ENCODE peak calls at places on chromosome 2, in seven cellular contexts. T, E, N, A, R, B and O are unnamed samples.

GRCh38 chr2:67839668-67840067 is 223.1 kb downstream of the C1D start:
- DNase-seq in T (no peak), E (no peak), N (no peak), A (no peak), R (no peak), B (no peak), O (no peak)

GRCh38 chr2:29117636-29118303 is 2.6 kb downstream of the CLIP4 start:
- DNase-seq in T (peak; percentile 46), E (no peak), N (no peak), A (no peak), R (no peak), B (no peak), O (no peak)

GRCh38 chr2:8636691-8637636 is 44.9 kb upstream of the ID2 start:
- DNase-seq in T (peak; percentile 57), E (no peak), N (no peak), A (no peak), R (no peak), B (no peak), O (no peak)

GRCh38 chr2:161766334-161766733 is 142.1 kb downstream of the SLC4A10 start:
- DNase-seq in T (no peak), E (no peak), N (no peak), A (no peak), R (no peak), B (no peak), O (peak; percentile 57)

GRCh38 chr2:64336171-64336570 is 117.8 kb upstream of the LGALSL start:
- DNase-seq in T (peak; percentile 37), E (no peak), N (no peak), A (no peak), R (no peak), B (no peak), O (no peak)

GRCh38 chr2:85078536-85078935 is 54.7 kb upstream of the TCF7L1 start:
- DNase-seq in T (no peak), E (no peak), N (no peak), A (no peak), R (no peak), B (no peak), O (no peak)

GRCh38 chr2:88181511-88181910 is 11.4 kb downstream of the THNSL2 start:
- DNase-seq in T (peak; percentile 36), E (peak; percentile 66), N (no peak), A (no peak), R (no peak), B (no peak), O (no peak)

GRCh38 chr2:126795661-126796060 is 103.0 kb upstream of the TEX51 start:
- DNase-seq in T (no peak), E (no peak), N (no peak), A (no peak), R (no peak), B (no peak), O (no peak)

GRCh38 chr2:47033102-47033880 is 117.7 kb upstream of the MCFD2 start:
- DNase-seq in T (no peak), E (no peak), N (no peak), A (no peak), R (no peak), B (no peak), O (no peak)

GRCh38 chr2:47029737-47030524 is 114.3 kb upstream of the MCFD2 start:
- DNase-seq in T (no peak), E (no peak), N (peak; percentile 90), A (no peak), R (no peak), B (no peak), O (no peak)

GRCh38 chr2:47034973-47035609 is 119.5 kb upstream of the MCFD2 start:
- DNase-seq in T (no peak), E (no peak), N (peak; percentile 69), A (no peak), R (peak; percentile 40), B (no peak), O (peak; percentile 66)

GRCh38 chr2:47032773-47033101 is 117.1 kb upstream of the MCFD2 start:
- DNase-seq in T (no peak), E (no peak), N (no peak), A (no peak), R (no peak), B (no peak), O (no peak)

GRCh38 chr2:47031909-47032668 is 116.5 kb upstream of the MCFD2 start:
- DNase-seq in T (no peak), E (no peak), N (peak; percentile 81), A (no peak), R (no peak), B (no peak), O (no peak)
- H3K4me1 ChIP-seq in T (peaks cover 37% of the 10 kb centered on the region), E (peaks cover 43% of the 10 kb centered on the region), N (peaks cover 92% of the 10 kb centered on the region), A (peaks cover 58% of the 10 kb centered on the region), R (peaks cover 34% of the 10 kb centered on the region), B (no peaks in the 10 kb centered on the region), O (peaks cover 17% of the 10 kb centered on the region)

GRCh38 chr2:217922101-217923006 is 80.4 kb downstream of the TNS1 start:
- DNase-seq in T (peak; percentile 26), E (no peak), N (no peak), A (no peak), R (peak; percentile 89), B (no peak), O (no peak)

GRCh38 chr2:217920879-217921603 is 81.8 kb downstream of the TNS1 start:
- DNase-seq in T (peak; percentile 37), E (no peak), N (no peak), A (no peak), R (peak; percentile 85), B (no peak), O (peak; percentile 37)

GRCh38 chr2:217924346-217924901 is 78.4 kb downstream of the TNS1 start:
- DNase-seq in T (no peak), E (no peak), N (no peak), A (no peak), R (no peak), B (no peak), O (no peak)

GRCh38 chr2:217919781-217920351 is 82.9 kb downstream of the TNS1 start:
- DNase-seq in T (peak; percentile 75), E (no peak), N (no peak), A (no peak), R (peak; percentile 67), B (no peak), O (no peak)

DNA sequence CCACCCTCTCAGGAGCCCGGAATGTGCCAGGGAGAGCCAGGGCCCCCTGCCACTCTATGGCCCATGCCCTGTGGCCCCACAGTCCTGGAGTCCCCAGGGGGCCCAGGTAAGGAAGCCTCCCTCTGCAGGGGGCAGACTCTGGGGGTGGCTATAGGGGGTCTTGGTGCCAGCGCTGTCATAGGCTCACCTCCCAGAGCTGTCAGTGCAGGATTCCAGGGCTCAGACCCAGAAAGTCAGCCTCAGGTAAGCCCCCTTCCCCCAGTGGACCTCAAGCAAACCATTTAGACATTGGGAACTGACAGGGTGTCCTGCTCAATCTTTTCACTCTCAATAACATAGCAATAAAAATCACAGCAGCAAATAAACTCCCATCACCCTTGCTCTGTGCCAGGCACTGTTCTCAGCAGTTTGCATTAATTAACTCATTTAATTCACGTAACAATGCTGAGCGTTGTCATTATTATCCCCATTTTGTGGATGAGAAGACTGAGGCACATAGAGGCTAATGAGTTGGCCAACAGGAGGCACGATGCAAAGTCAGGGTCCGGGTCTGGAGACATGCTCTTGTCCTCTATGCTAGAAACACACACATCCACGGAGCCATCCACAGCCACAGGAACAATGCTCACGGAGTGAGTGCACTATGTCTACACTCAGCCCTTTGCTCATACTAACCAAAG is 79.6 kb downstream of the TNS1 start:
- DNase-seq in T (no peak), E (no peak), N (no peak), A (no peak), R (no peak), B (no peak), O (no peak)
- H3K4me3 ChIP-seq in T (no peak overlapping the region), E (no peak overlapping the region), N (no peak overlapping the region), A (peak overlapping the region; percentile 41), R (no peak overlapping the region), B (no peak overlapping the region), O (no peak overlapping the region)

GRCh38 chr2:219539295-219539788 is 4.3 kb downstream of the CHPF start:
- DNase-seq in T (no peak), E (no peak), N (no peak), A (no peak), R (no peak), B (no peak), O (no peak)

GRCh38 chr2:219538488-219539294 is 4.9 kb downstream of the CHPF start:
- DNase-seq in T (peak; percentile 42), E (no peak), N (no peak), A (no peak), R (no peak), B (no peak), O (no peak)

GRCh38 chr2:219536425-219536824 is 7.2 kb downstream of the CHPF start:
- DNase-seq in T (no peak), E (no peak), N (no peak), A (no peak), R (no peak), B (no peak), O (no peak)

GRCh38 chr2:219536967-219537366 is 6.6 kb downstream of the CHPF start:
- DNase-seq in T (no peak), E (no peak), N (no peak), A (no peak), R (no peak), B (no peak), O (peak; percentile 26)

DNA sequence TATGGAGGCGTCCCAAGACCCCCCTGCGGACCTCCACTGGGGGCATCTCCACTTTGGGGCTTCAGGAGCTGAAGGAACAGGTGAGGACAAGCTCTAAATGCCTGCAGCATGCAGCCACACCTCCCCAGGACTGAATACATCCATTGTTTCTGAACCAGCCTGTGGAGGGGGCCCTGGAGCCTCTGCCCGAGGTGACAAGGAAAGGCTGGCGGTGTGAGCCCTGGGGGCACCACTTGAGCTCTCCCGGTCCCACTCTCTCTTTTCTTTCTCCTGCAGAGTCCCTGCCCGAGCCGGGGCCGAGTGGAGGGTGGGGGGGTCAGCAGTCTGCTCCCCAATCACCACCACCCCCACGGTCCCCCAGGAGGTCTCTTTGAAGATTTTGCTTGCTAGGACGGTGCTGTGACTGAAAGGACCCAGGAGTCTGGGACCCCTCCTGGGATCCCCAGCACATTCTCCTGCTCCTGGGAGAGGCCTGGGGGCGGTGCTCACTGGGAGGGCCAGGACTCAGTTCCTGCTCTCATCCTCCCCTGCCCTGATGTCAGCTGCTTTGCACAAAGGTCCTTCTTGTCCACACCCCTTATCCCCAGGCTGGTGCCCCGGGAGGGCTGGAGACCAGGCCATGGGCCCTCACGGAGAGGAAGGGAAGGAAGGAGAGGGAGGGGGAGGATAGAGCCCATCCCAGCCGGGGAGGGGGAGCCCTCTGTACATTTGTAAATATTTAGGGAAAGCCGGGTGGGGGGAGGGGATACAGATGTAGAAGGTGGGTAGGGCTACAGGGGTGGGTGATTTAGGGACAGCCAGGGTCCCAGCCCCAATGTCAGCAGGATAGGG is 5.7 kb downstream of the CHPF start:
- DNase-seq in T (peak; percentile 25), E (no peak), N (no peak), A (no peak), R (no peak), B (no peak), O (peak; percentile 40)
- TF ChIP-seq CTCF in T (no peak), E (no peak), N (no peak), A (no peak), R (no peak), B (no peak), O (no peak)

GRCh38 chr2:174336403-174337336 is 1.9 kb downstream of the SP9 start:
- DNase-seq in T (no peak), E (peak; percentile 90), N (peak; percentile 42), A (no peak), R (no peak), B (no peak), O (peak; percentile 70)

GRCh38 chr2:174334278-174334715 is 457 bp upstream of the SP9 start:
- DNase-seq in T (no peak), E (no peak), N (no peak), A (no peak), R (no peak), B (no peak), O (no peak)

GRCh38 chr2:174335605-174336402 is 1.1 kb downstream of the SP9 start:
- DNase-seq in T (no peak), E (no peak), N (no peak), A (no peak), R (no peak), B (no peak), O (peak; percentile 30)

GRCh38 chr2:174333502-174334277 is 1.1 kb upstream of the SP9 start:
- DNase-seq in T (no peak), E (no peak), N (no peak), A (no peak), R (no peak), B (no peak), O (peak; percentile 25)

DNA sequence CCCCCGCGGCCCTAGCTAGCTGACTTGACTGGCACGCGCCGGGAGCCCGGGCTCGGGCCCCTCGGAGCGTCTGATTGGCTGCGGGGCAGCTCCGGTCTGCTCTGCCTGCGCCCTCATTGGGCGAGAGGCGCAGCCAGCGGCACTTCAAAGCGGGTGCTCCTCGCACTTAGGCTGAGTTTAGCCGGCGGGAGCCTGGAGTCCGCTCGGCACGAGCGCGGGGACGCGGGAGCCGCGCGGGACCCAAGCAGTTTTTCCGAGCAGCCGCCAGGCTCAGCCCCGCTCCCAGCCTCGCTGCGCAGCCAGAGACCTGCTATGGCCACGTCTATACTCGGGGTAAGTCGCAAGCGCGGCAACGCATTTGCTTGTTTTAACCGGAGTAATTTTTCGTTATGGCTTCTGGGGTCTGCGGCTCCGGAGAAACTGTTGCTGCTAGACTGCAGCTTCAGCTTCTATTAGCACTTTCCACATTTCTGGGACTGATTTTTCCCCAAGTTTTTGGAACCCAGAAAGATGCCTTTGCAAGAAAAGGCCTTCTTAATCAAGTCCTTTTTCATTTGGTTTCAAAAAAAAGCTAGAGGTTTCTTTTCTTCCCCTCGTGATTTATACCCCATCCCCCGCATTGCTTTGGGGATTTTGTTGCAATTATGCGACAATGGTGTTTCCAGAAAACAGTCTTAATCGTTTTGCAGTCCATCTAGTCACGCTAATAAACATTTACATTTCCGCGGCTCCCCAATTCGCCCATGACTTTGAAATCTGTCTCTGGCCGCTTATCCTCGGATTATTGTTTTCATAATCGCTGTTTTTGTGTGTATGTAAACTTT is at the start of gene SP9:
- DNase-seq in T (peak; percentile 50), E (peak; percentile 36), N (no peak), A (no peak), R (no peak), B (no peak), O (peak; percentile 60)
- H3K4me1 ChIP-seq in T (no peaks in the 10 kb centered on the region), E (peaks cover 9% of the 10 kb centered on the region), N (no peaks in the 10 kb centered on the region), A (peaks cover 33% of the 10 kb centered on the region), R (no peaks in the 10 kb centered on the region), B (peaks cover 49% of the 10 kb centered on the region), O (peaks cover 37% of the 10 kb centered on the region)